ENCODE peak calls at places on chromosomes 6 and 20, in nine cellular contexts. One of them, this sample, is unnamed.

GRCh38 chr20:7704021-7704420 is 236.2 kb downstream of the HAO1 start:
- DNase-seq in osteoblast: no peak
- DNase-seq in left lung: no peak
- DNase-seq in body of pancreas: no peak
- DNase-seq in ovary: no peak
- DNase-seq in heart left ventricle: no peak
- DNase-seq in tibial artery: no peak
- DNase-seq in aorta: no peak
- DNase-seq in stomach: no peak
- DNase-seq in this sample: no peak

GRCh38 chr6:44569931-44570385 is 182.5 kb downstream of the CDC5L start:
- DNase-seq in osteoblast: no peak
- DNase-seq in left lung: peak; percentile 65
- DNase-seq in body of pancreas: no peak
- DNase-seq in ovary: no peak
- DNase-seq in heart left ventricle: peak; percentile 59
- DNase-seq in tibial artery: peak; percentile 65
- DNase-seq in aorta: peak; percentile 80
- DNase-seq in stomach: no peak
- DNase-seq in this sample: peak; percentile 44

GRCh38 chr6:157761926-157762325 is 61.1 kb upstream of the SNX9 start:
- DNase-seq in osteoblast: no peak
- DNase-seq in left lung: no peak
- DNase-seq in body of pancreas: no peak
- DNase-seq in ovary: no peak
- DNase-seq in heart left ventricle: no peak
- DNase-seq in tibial artery: no peak
- DNase-seq in aorta: no peak
- DNase-seq in stomach: no peak
- DNase-seq in this sample: no peak

GRCh38 chr20:14518648-14519047 is 181.2 kb upstream of the FLRT3 start:
- DNase-seq in osteoblast: no peak
- DNase-seq in left lung: no peak
- DNase-seq in body of pancreas: no peak
- DNase-seq in ovary: no peak
- DNase-seq in heart left ventricle: no peak
- DNase-seq in tibial artery: no peak
- DNase-seq in aorta: no peak
- DNase-seq in stomach: no peak
- DNase-seq in this sample: no peak

GRCh38 chr20:57794600-57795346 is 85.0 kb upstream of the PMEPA1 start:
- DNase-seq in osteoblast: no peak
- DNase-seq in left lung: no peak
- DNase-seq in body of pancreas: no peak
- DNase-seq in ovary: no peak
- DNase-seq in heart left ventricle: no peak
- DNase-seq in tibial artery: no peak
- DNase-seq in aorta: peak; percentile 47
- DNase-seq in stomach: no peak
- DNase-seq in this sample: no peak

GRCh38 chr6:28277746-28278145 is 3.6 kb upstream of the PGBD1 start:
- DNase-seq in osteoblast: no peak
- DNase-seq in left lung: no peak
- DNase-seq in body of pancreas: no peak
- DNase-seq in ovary: no peak
- DNase-seq in heart left ventricle: no peak
- DNase-seq in tibial artery: no peak
- DNase-seq in aorta: no peak
- DNase-seq in stomach: no peak
- DNase-seq in this sample: no peak

GRCh38 chr6:148509152-148509571 is 166.5 kb downstream of the SASH1 start:
- DNase-seq in osteoblast: no peak
- DNase-seq in left lung: no peak
- DNase-seq in body of pancreas: no peak
- DNase-seq in ovary: no peak
- DNase-seq in heart left ventricle: no peak
- DNase-seq in tibial artery: no peak
- DNase-seq in aorta: no peak
- DNase-seq in stomach: no peak
- DNase-seq in this sample: no peak

GRCh38 chr6:44094403-44095242 is 32.6 kb downstream of the MRPL14 start:
- DNase-seq in osteoblast: peak; percentile 27
- DNase-seq in left lung: no peak
- DNase-seq in body of pancreas: peak; percentile 41
- DNase-seq in ovary: no peak
- DNase-seq in heart left ventricle: no peak
- DNase-seq in tibial artery: no peak
- DNase-seq in aorta: no peak
- DNase-seq in stomach: no peak
- DNase-seq in this sample: no peak

GRCh38 chr6:13559251-13559650 is 15.2 kb upstream of the SIRT5 start:
- DNase-seq in osteoblast: no peak
- DNase-seq in left lung: no peak
- DNase-seq in body of pancreas: no peak
- DNase-seq in ovary: no peak
- DNase-seq in heart left ventricle: no peak
- DNase-seq in tibial artery: no peak
- DNase-seq in aorta: no peak
- DNase-seq in stomach: no peak
- DNase-seq in this sample: no peak

GRCh38 chr6:170529839-170530520 is 23.1 kb downstream of the PSMB1 start:
- DNase-seq in osteoblast: peak; percentile 80
- DNase-seq in left lung: peak; percentile 58
- DNase-seq in body of pancreas: peak; percentile 81
- DNase-seq in ovary: peak; percentile 82
- DNase-seq in heart left ventricle: peak; percentile 77
- DNase-seq in tibial artery: peak; percentile 65
- DNase-seq in aorta: peak; percentile 88
- DNase-seq in stomach: peak; percentile 83
- DNase-seq in this sample: peak; percentile 86

GRCh38 chr6:165841153-165841558 is 178.1 kb upstream of the PDE10A start:
- DNase-seq in osteoblast: no peak
- DNase-seq in left lung: no peak
- DNase-seq in body of pancreas: no peak
- DNase-seq in ovary: no peak
- DNase-seq in heart left ventricle: no peak
- DNase-seq in tibial artery: no peak
- DNase-seq in aorta: no peak
- DNase-seq in stomach: no peak
- DNase-seq in this sample: no peak

GRCh38 chr6:145263807-145264206 is 471.5 kb downstream of the EPM2A start:
- DNase-seq in osteoblast: no peak
- DNase-seq in left lung: no peak
- DNase-seq in body of pancreas: no peak
- DNase-seq in ovary: no peak
- DNase-seq in heart left ventricle: no peak
- DNase-seq in tibial artery: no peak
- DNase-seq in aorta: no peak
- DNase-seq in stomach: no peak
- DNase-seq in this sample: no peak

GRCh38 chr20:19431308-19431685 is 218.9 kb downstream of the SLC24A3 start:
- DNase-seq in osteoblast: no peak
- DNase-seq in left lung: no peak
- DNase-seq in body of pancreas: no peak
- DNase-seq in ovary: no peak
- DNase-seq in heart left ventricle: no peak
- DNase-seq in tibial artery: no peak
- DNase-seq in aorta: no peak
- DNase-seq in stomach: no peak
- DNase-seq in this sample: no peak

GRCh38 chr6:144478487-144478886 is 193.4 kb downstream of the UTRN start:
- DNase-seq in osteoblast: no peak
- DNase-seq in left lung: no peak
- DNase-seq in body of pancreas: peak; percentile 51
- DNase-seq in ovary: no peak
- DNase-seq in heart left ventricle: peak; percentile 60
- DNase-seq in tibial artery: peak; percentile 61
- DNase-seq in aorta: no peak
- DNase-seq in stomach: no peak
- DNase-seq in this sample: peak; percentile 86

GRCh38 chr6:99613398-99613704 is 6.7 kb downstream of the PRDM13 start:
- DNase-seq in osteoblast: peak; percentile 84
- DNase-seq in left lung: no peak
- DNase-seq in body of pancreas: no peak
- DNase-seq in ovary: no peak
- DNase-seq in heart left ventricle: peak; percentile 37
- DNase-seq in tibial artery: no peak
- DNase-seq in aorta: peak; percentile 85
- DNase-seq in stomach: no peak
- DNase-seq in this sample: peak; percentile 48

GRCh38 chr6:22068561-22069346 is 228.1 kb downstream of the PRL start:
- DNase-seq in osteoblast: no peak
- DNase-seq in left lung: no peak
- DNase-seq in body of pancreas: no peak
- DNase-seq in ovary: no peak
- DNase-seq in heart left ventricle: no peak
- DNase-seq in tibial artery: no peak
- DNase-seq in aorta: no peak
- DNase-seq in stomach: no peak
- DNase-seq in this sample: no peak

GRCh38 chr6:138772596-138773176 is 883 bp upstream of the CCDC28A start:
- DNase-seq in osteoblast: no peak
- DNase-seq in left lung: no peak
- DNase-seq in body of pancreas: no peak
- DNase-seq in ovary: no peak
- DNase-seq in heart left ventricle: no peak
- DNase-seq in tibial artery: no peak
- DNase-seq in aorta: no peak
- DNase-seq in stomach: no peak
- DNase-seq in this sample: no peak

DNA sequence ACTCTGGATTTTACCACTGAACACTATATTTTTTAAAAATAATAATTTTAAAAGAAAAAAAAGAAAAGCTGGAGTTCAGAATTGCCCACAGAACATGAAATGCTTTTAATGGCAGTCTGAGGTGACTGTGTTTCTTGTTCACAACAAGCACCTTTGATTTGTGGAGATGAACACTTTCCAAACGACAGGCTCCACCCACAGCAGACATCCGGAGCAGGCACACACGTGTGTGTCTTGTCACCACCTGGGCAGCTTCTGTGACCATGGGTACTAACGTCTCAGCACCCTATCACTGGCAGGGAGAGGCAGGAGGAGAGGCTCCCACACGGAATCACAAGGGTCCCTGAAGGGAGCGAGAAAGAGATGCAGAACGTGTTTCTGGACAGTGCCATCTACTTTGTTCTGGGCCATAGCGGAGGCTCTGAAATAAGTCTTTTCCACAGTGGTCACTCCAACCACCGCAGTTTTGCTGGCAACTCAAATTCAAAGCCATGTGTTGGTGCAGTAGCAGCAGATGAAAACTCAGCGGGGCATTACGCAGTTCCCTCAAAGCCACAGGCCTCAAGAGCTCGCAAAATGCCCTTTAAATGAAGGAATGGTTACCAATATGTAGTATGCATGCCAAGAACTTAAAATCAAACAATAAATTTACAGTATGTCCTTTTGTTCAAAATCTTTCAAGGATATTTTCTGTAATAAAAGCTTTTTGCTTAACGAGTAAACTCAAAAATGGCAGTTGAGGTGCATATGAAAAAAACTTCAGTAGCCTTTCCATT is 242.2 kb downstream of the FOXC1 start:
- DNase-seq in osteoblast: no peak
- DNase-seq in left lung: no peak
- DNase-seq in body of pancreas: no peak
- DNase-seq in ovary: no peak
- DNase-seq in heart left ventricle: no peak
- DNase-seq in tibial artery: no peak
- DNase-seq in aorta: no peak
- DNase-seq in stomach: no peak
- DNase-seq in this sample: no peak
- H3K4me1 ChIP-seq in osteoblast: no peaks in the 10 kb centered on the region
- H3K4me1 ChIP-seq in left lung: no peaks in the 10 kb centered on the region
- H3K4me1 ChIP-seq in body of pancreas: peaks cover 18% of the 10 kb centered on the region
- H3K4me1 ChIP-seq in ovary: peaks cover 4% of the 10 kb centered on the region
- H3K4me1 ChIP-seq in heart left ventricle: no peaks in the 10 kb centered on the region
- H3K4me1 ChIP-seq in tibial artery: peaks cover 25% of the 10 kb centered on the region
- H3K4me1 ChIP-seq in aorta: peaks cover 2% of the 10 kb centered on the region
- H3K4me1 ChIP-seq in stomach: peaks cover 11% of the 10 kb centered on the region
- H3K4me1 ChIP-seq in this sample: no peaks in the 10 kb centered on the region

GRCh38 chr20:661474-662288 is 8.7 kb upstream of the SRXN1 start:
- DNase-seq in osteoblast: peak; percentile 89
- DNase-seq in left lung: no peak
- DNase-seq in body of pancreas: no peak
- DNase-seq in ovary: no peak
- DNase-seq in heart left ventricle: no peak
- DNase-seq in tibial artery: no peak
- DNase-seq in aorta: no peak
- DNase-seq in stomach: no peak
- DNase-seq in this sample: no peak
- H3K4me1 ChIP-seq in osteoblast: peaks cover 11% of the 10 kb centered on the region
- H3K4me1 ChIP-seq in left lung: no peaks in the 10 kb centered on the region
- H3K4me1 ChIP-seq in body of pancreas: peaks cover 9% of the 10 kb centered on the region
- H3K4me1 ChIP-seq in ovary: no peaks in the 10 kb centered on the region
- H3K4me1 ChIP-seq in heart left ventricle: peaks cover 7% of the 10 kb centered on the region
- H3K4me1 ChIP-seq in tibial artery: peaks cover 10% of the 10 kb centered on the region
- H3K4me1 ChIP-seq in aorta: no peaks in the 10 kb centered on the region
- H3K4me1 ChIP-seq in stomach: peaks cover 5% of the 10 kb centered on the region
- H3K4me1 ChIP-seq in this sample: no peaks in the 10 kb centered on the region

DNA sequence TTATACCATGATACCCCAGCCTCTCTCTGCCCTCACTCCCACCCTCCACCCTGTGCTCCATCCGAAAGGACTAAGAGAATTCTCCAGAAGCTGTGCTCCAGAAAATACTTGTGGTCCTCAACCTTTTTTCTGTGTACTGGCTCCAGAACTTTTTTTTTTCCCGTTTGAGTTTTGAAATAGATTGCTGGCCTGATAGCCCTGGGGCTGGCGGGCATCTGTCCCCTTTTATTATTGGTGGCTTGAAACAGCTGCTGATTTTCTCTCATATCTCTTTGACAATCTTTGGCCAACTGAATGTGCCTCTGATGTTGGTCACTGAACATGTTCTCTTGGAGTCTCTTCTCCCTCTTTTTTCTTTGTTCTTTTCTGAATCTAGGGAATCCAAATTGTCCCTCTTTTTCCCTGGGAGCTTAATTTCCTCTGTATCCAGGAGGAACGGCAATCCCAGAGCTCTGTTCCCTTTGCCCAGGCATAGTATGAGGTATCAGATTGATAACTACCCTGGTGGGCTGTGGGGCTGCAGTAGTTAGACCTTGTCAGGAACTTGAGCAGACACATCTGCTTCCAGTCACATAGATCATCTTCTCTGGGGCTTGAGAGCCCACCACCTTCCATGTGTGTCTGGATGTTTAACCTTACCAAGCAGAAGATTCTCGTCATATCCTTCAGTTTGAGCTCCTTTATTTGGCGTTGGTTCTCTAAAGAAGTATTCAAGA is 1.6 kb downstream of the PPARD start:
- DNase-seq in osteoblast: peak; percentile 44
- DNase-seq in left lung: no peak
- DNase-seq in body of pancreas: no peak
- DNase-seq in ovary: no peak
- DNase-seq in heart left ventricle: no peak
- DNase-seq in tibial artery: no peak
- DNase-seq in aorta: no peak
- DNase-seq in stomach: no peak
- DNase-seq in this sample: no peak
- H3K4me1 ChIP-seq in osteoblast: peaks cover 17% of the 10 kb centered on the region
- H3K4me1 ChIP-seq in left lung: peaks cover 4% of the 10 kb centered on the region
- H3K4me1 ChIP-seq in body of pancreas: peaks cover 27% of the 10 kb centered on the region
- H3K4me1 ChIP-seq in ovary: peaks cover 2% of the 10 kb centered on the region
- H3K4me1 ChIP-seq in heart left ventricle: peaks cover 9% of the 10 kb centered on the region
- H3K4me1 ChIP-seq in tibial artery: peaks cover 21% of the 10 kb centered on the region
- H3K4me1 ChIP-seq in aorta: peaks cover 4% of the 10 kb centered on the region
- H3K4me1 ChIP-seq in stomach: peaks cover 24% of the 10 kb centered on the region
- H3K4me1 ChIP-seq in this sample: peaks cover 44% of the 10 kb centered on the region

GRCh38 chr20:62358171-62358719 is 8.9 kb downstream of the LAMA5 start:
- DNase-seq in osteoblast: peak; percentile 92
- DNase-seq in left lung: no peak
- DNase-seq in body of pancreas: peak; percentile 55
- DNase-seq in ovary: peak; percentile 35
- DNase-seq in heart left ventricle: no peak
- DNase-seq in tibial artery: peak; percentile 53
- DNase-seq in aorta: peak; percentile 82
- DNase-seq in stomach: peak; percentile 77
- DNase-seq in this sample: peak; percentile 92
- H3K4me1 ChIP-seq in osteoblast: peaks cover 34% of the 10 kb centered on the region
- H3K4me1 ChIP-seq in left lung: peaks cover 42% of the 10 kb centered on the region
- H3K4me1 ChIP-seq in body of pancreas: peaks cover 80% of the 10 kb centered on the region
- H3K4me1 ChIP-seq in ovary: peaks cover 17% of the 10 kb centered on the region
- H3K4me1 ChIP-seq in heart left ventricle: peaks cover 93% of the 10 kb centered on the region
- H3K4me1 ChIP-seq in tibial artery: peaks cover 98% of the 10 kb centered on the region
- H3K4me1 ChIP-seq in aorta: no peaks in the 10 kb centered on the region
- H3K4me1 ChIP-seq in stomach: peaks cover 85% of the 10 kb centered on the region
- H3K4me1 ChIP-seq in this sample: peaks cover 61% of the 10 kb centered on the region

This sample was measured in psoas muscle.